ENCODE peak calls at places on chromosomes 3 and 15, in seven cellular contexts. One of them, this sample, is unnamed.

GRCh38 chr3:1798711-1799410 is 299.8 kb upstream of the CNTN4 start:
- DNase-seq in mucosa of descending colon: no peak
- DNase-seq in left cardiac atrium: no peak
- DNase-seq in HTR-8/SVneo: no peak
- DNase-seq in CD4-positive, alpha-beta T cell: no peak
- DNase-seq in stimulated activated CD8-positive, alpha-beta memory T cell treated with anti-CD3 and anti-CD28 coated beads, Interleukin-15, amount 100 ng/mL, for 4 hours: no peak
- DNase-seq in activated T-helper 1 cell treated with anti-CD3 and anti-CD28 coated beads, Interleukin-12 subunit alpha, Interleukin-12 subunit beta, Interleukin-2, Interleukin-4 antibody, amounts not matched to agents 30 ng/mL and 10 ng/mL and 1 ng/mL, durations not matched to agents 14 hours and 24 hours and 36 hours: no peak
- DNase-seq in this sample: no peak

GRCh38 chr15:31223478-31224350 is 102.9 kb upstream of the KLF13 start:
- DNase-seq in left cardiac atrium: peak
- DNase-seq in activated T-helper 1 cell treated with anti-CD3 and anti-CD28 coated beads, Interleukin-12 subunit alpha, Interleukin-12 subunit beta, Interleukin-2, Interleukin-4 antibody, amounts not matched to agents 30 ng/mL and 10 ng/mL and 1 ng/mL, durations not matched to agents 14 hours and 24 hours and 36 hours: no peak
- DNase-seq in HTR-8/SVneo: no peak
- DNase-seq in stimulated activated CD8-positive, alpha-beta memory T cell treated with anti-CD3 and anti-CD28 coated beads, Interleukin-15, amount 100 ng/mL, for 4 hours: no peak
- DNase-seq in CD4-positive, alpha-beta T cell: no peak
- DNase-seq in mucosa of descending colon: no peak
- DNase-seq in this sample: no peak

GRCh38 chr15:25605171-25605570 is 166.3 kb upstream of the UBE3A start:
- DNase-seq in left cardiac atrium: no peak
- DNase-seq in CD4-positive, alpha-beta T cell: no peak
- DNase-seq in HTR-8/SVneo: no peak
- DNase-seq in stimulated activated CD8-positive, alpha-beta memory T cell treated with anti-CD3 and anti-CD28 coated beads, Interleukin-15, amount 100 ng/mL, for 4 hours: no peak
- DNase-seq in mucosa of descending colon: no peak
- DNase-seq in activated T-helper 1 cell treated with anti-CD3 and anti-CD28 coated beads, Interleukin-12 subunit alpha, Interleukin-12 subunit beta, Interleukin-2, Interleukin-4 antibody, amounts not matched to agents 30 ng/mL and 10 ng/mL and 1 ng/mL, durations not matched to agents 14 hours and 24 hours and 36 hours: no peak
- DNase-seq in this sample: no peak

GRCh38 chr15:80743189-80743833 is 35.9 kb upstream of the CEMIP start:
- DNase-seq in left cardiac atrium: no peak
- DNase-seq in mucosa of descending colon: no peak
- DNase-seq in stimulated activated CD8-positive, alpha-beta memory T cell treated with anti-CD3 and anti-CD28 coated beads, Interleukin-15, amount 100 ng/mL, for 4 hours: no peak
- DNase-seq in activated T-helper 1 cell treated with anti-CD3 and anti-CD28 coated beads, Interleukin-12 subunit alpha, Interleukin-12 subunit beta, Interleukin-2, Interleukin-4 antibody, amounts not matched to agents 30 ng/mL and 10 ng/mL and 1 ng/mL, durations not matched to agents 14 hours and 24 hours and 36 hours: no peak
- DNase-seq in CD4-positive, alpha-beta T cell: no peak
- DNase-seq in HTR-8/SVneo: no peak
- DNase-seq in this sample: no peak

GRCh38 chr3:17625111-17625510 is 117.3 kb downstream of the TBC1D5 start:
- DNase-seq in HTR-8/SVneo: no peak
- DNase-seq in activated T-helper 1 cell treated with anti-CD3 and anti-CD28 coated beads, Interleukin-12 subunit alpha, Interleukin-12 subunit beta, Interleukin-2, Interleukin-4 antibody, amounts not matched to agents 30 ng/mL and 10 ng/mL and 1 ng/mL, durations not matched to agents 14 hours and 24 hours and 36 hours: no peak
- DNase-seq in CD4-positive, alpha-beta T cell: no peak
- DNase-seq in mucosa of descending colon: no peak
- DNase-seq in left cardiac atrium: no peak
- DNase-seq in stimulated activated CD8-positive, alpha-beta memory T cell treated with anti-CD3 and anti-CD28 coated beads, Interleukin-15, amount 100 ng/mL, for 4 hours: no peak
- DNase-seq in this sample: no peak

GRCh38 chr3:38992117-38992779 is 59.5 kb downstream of the SCN11A start:
- DNase-seq in CD4-positive, alpha-beta T cell: no peak
- DNase-seq in HTR-8/SVneo: peak
- DNase-seq in activated T-helper 1 cell treated with anti-CD3 and anti-CD28 coated beads, Interleukin-12 subunit alpha, Interleukin-12 subunit beta, Interleukin-2, Interleukin-4 antibody, amounts not matched to agents 30 ng/mL and 10 ng/mL and 1 ng/mL, durations not matched to agents 14 hours and 24 hours and 36 hours: no peak
- DNase-seq in mucosa of descending colon: no peak
- DNase-seq in stimulated activated CD8-positive, alpha-beta memory T cell treated with anti-CD3 and anti-CD28 coated beads, Interleukin-15, amount 100 ng/mL, for 4 hours: no peak
- DNase-seq in left cardiac atrium: no peak
- DNase-seq in this sample: no peak

GRCh38 chr15:41281236-41281635 is 50.2 kb downstream of the CHP1 start:
- DNase-seq in activated T-helper 1 cell treated with anti-CD3 and anti-CD28 coated beads, Interleukin-12 subunit alpha, Interleukin-12 subunit beta, Interleukin-2, Interleukin-4 antibody, amounts not matched to agents 30 ng/mL and 10 ng/mL and 1 ng/mL, durations not matched to agents 14 hours and 24 hours and 36 hours: no peak
- DNase-seq in stimulated activated CD8-positive, alpha-beta memory T cell treated with anti-CD3 and anti-CD28 coated beads, Interleukin-15, amount 100 ng/mL, for 4 hours: no peak
- DNase-seq in HTR-8/SVneo: peak
- DNase-seq in CD4-positive, alpha-beta T cell: no peak
- DNase-seq in left cardiac atrium: no peak
- DNase-seq in mucosa of descending colon: no peak
- DNase-seq in this sample: no peak

GRCh38 chr15:52424856-52425431 is 103.7 kb downstream of the MYO5A start:
- DNase-seq in mucosa of descending colon: no peak
- DNase-seq in CD4-positive, alpha-beta T cell: no peak
- DNase-seq in left cardiac atrium: no peak
- DNase-seq in stimulated activated CD8-positive, alpha-beta memory T cell treated with anti-CD3 and anti-CD28 coated beads, Interleukin-15, amount 100 ng/mL, for 4 hours: no peak
- DNase-seq in activated T-helper 1 cell treated with anti-CD3 and anti-CD28 coated beads, Interleukin-12 subunit alpha, Interleukin-12 subunit beta, Interleukin-2, Interleukin-4 antibody, amounts not matched to agents 30 ng/mL and 10 ng/mL and 1 ng/mL, durations not matched to agents 14 hours and 24 hours and 36 hours: no peak
- DNase-seq in HTR-8/SVneo: no peak
- DNase-seq in this sample: no peak

GRCh38 chr15:101138913-101139880 is 112.7 kb downstream of the CHSY1 start:
- DNase-seq in HTR-8/SVneo: no peak
- DNase-seq in mucosa of descending colon: peak
- DNase-seq in CD4-positive, alpha-beta T cell: no peak
- DNase-seq in activated T-helper 1 cell treated with anti-CD3 and anti-CD28 coated beads, Interleukin-12 subunit alpha, Interleukin-12 subunit beta, Interleukin-2, Interleukin-4 antibody, amounts not matched to agents 30 ng/mL and 10 ng/mL and 1 ng/mL, durations not matched to agents 14 hours and 24 hours and 36 hours: no peak
- DNase-seq in stimulated activated CD8-positive, alpha-beta memory T cell treated with anti-CD3 and anti-CD28 coated beads, Interleukin-15, amount 100 ng/mL, for 4 hours: no peak
- DNase-seq in left cardiac atrium: no peak
- DNase-seq in this sample: peak

GRCh38 chr3:197219627-197220026 is 78.8 kb downstream of the DLG1 start:
- DNase-seq in left cardiac atrium: no peak
- DNase-seq in HTR-8/SVneo: no peak
- DNase-seq in activated T-helper 1 cell treated with anti-CD3 and anti-CD28 coated beads, Interleukin-12 subunit alpha, Interleukin-12 subunit beta, Interleukin-2, Interleukin-4 antibody, amounts not matched to agents 30 ng/mL and 10 ng/mL and 1 ng/mL, durations not matched to agents 14 hours and 24 hours and 36 hours: no peak
- DNase-seq in mucosa of descending colon: no peak
- DNase-seq in CD4-positive, alpha-beta T cell: no peak
- DNase-seq in stimulated activated CD8-positive, alpha-beta memory T cell treated with anti-CD3 and anti-CD28 coated beads, Interleukin-15, amount 100 ng/mL, for 4 hours: no peak
- DNase-seq in this sample: no peak

GRCh38 chr3:128359060-128359664 is 107.5 kb downstream of the DNAJB8 start:
- DNase-seq in left cardiac atrium: no peak
- DNase-seq in stimulated activated CD8-positive, alpha-beta memory T cell treated with anti-CD3 and anti-CD28 coated beads, Interleukin-15, amount 100 ng/mL, for 4 hours: no peak
- DNase-seq in mucosa of descending colon: no peak
- DNase-seq in HTR-8/SVneo: no peak
- DNase-seq in CD4-positive, alpha-beta T cell: no peak
- DNase-seq in activated T-helper 1 cell treated with anti-CD3 and anti-CD28 coated beads, Interleukin-12 subunit alpha, Interleukin-12 subunit beta, Interleukin-2, Interleukin-4 antibody, amounts not matched to agents 30 ng/mL and 10 ng/mL and 1 ng/mL, durations not matched to agents 14 hours and 24 hours and 36 hours: no peak
- DNase-seq in this sample: no peak